ENCODE peak calls at places on chromosomes 1 and 21, in six cellular contexts. U is hepatocyte, K is cardiac muscle cell, J is IMR-90, I is pancreas, G is OCI-LY7. Y is an unnamed sample.

GRCh38 chr1:50426702-50427085 is 3.5 kb upstream of the DMRTA2 start:
- DNase-seq in U (no peak), K (no peak), J (no peak), I (no peak), G (no peak), Y (no peak)

GRCh38 chr1:197904126-197904787 is 1.8 kb downstream of the C1orf53 start:
- DNase-seq in U (no peak), K (no peak), J (no peak), I (no peak), G (no peak), Y (no peak)

GRCh38 chr1:57798499-57798898 is 374.6 kb upstream of the DAB1 start:
- DNase-seq in U (no peak), K (no peak), J (no peak), I (no peak), G (no peak), Y (no peak)

GRCh38 chr1:183106166-183106565 is 79.9 kb upstream of the LAMC2 start:
- DNase-seq in U (no peak), K (no peak), J (peak; percentile 73), I (no peak), G (no peak), Y (no peak)

GRCh38 chr1:69737527-69738176 is 169.9 kb downstream of the LRRC7 start:
- DNase-seq in U (peak; percentile 75), K (peak; percentile 89), J (peak; percentile 67), I (no peak), G (peak; percentile 61), Y (no peak)

GRCh38 chr1:92585831-92586230 is 99.1 kb upstream of the GFI1 start:
- DNase-seq in U (no peak), K (no peak), J (no peak), I (no peak), G (no peak), Y (no peak)

GRCh38 chr1:112818990-112819689 is 104.0 kb upstream of the PPM1J start:
- DNase-seq in U (peak; percentile 55), K (peak; percentile 91), J (peak; percentile 91), I (no peak), G (no peak), Y (no peak)

GRCh38 chr1:111735858-111736544 is 3.2 kb downstream of the INKA2 start:
- DNase-seq in U (no peak), K (no peak), J (peak; percentile 47), I (no peak), G (no peak), Y (no peak)

GRCh38 chr1:89826594-89826993 is 5.8 kb downstream of the LRRC8D start:
- DNase-seq in U (no peak), K (no peak), J (no peak), I (no peak), G (no peak), Y (no peak)

GRCh38 chr1:8903908-8904650 is 25.6 kb upstream of the ENO1 start:
- DNase-seq in U (peak; percentile 67), K (peak; percentile 96), J (peak; percentile 96), I (no peak), G (no peak), Y (peak; percentile 67)

DNA sequence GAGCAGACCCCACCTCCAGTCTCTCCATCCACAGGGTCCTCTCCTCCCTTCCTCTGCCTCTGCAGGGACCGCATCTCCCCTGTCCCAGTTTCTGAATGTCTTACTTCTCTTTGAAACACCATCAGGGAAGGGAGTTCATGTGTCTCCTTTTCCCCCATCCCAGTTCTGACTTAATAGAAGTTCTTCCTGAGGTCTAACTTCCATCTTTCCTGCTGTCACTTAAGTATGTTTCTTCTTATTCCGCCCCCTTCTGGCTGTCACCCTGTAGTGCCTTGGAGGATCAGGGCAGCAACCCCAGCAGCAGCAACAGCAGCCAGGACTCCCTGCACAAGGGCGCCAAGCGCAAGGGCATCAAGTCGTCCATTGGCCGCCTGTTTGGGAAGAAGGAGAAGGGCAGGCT is 29.3 kb downstream of the MYOG start:
- DNase-seq in U (no peak), K (no peak), J (no peak), I (no peak), G (no peak), Y (no peak)
- TF ChIP-seq CTCF in U (no peak), K (no peak), J (no peak), I (no peak), G (peak; percentile 47), Y (no peak)

GRCh38 chr1:143691971-143692529 is 279.7 kb downstream of the FAM72C start:
- DNase-seq in U (no peak), K (no peak), J (no peak), I (no peak), G (no peak), Y (no peak)
- H3K9me3 ChIP-seq in U (no peaks in the 10 kb centered on the region), K (no peaks in the 10 kb centered on the region), J (no peaks in the 10 kb centered on the region), I (no peaks in the 10 kb centered on the region), G (no peaks in the 10 kb centered on the region), Y (no peaks in the 10 kb centered on the region)

GRCh38 chr1:116403506-116404136 is 30.6 kb downstream of the ATP1A1 start:
- DNase-seq in U (no peak), K (no peak), J (no peak), I (no peak), G (no peak), Y (no peak)
- H3K36me3 ChIP-seq in U (no peaks in the 10 kb centered on the region), K (peaks cover 87% of the 10 kb centered on the region), J (peaks cover 69% of the 10 kb centered on the region), I (peaks cover 92% of the 10 kb centered on the region), G (peaks cover 98% of the 10 kb centered on the region), Y (no peaks in the 10 kb centered on the region)

GRCh38 chr1:86151427-86151826 is 5.1 kb downstream of the COL24A1 start:
- DNase-seq in U (no peak), K (peak; percentile 47), J (peak; percentile 82), I (no peak), G (no peak), Y (no peak)

GRCh38 chr1:86149591-86149990 is 7.0 kb downstream of the COL24A1 start:
- DNase-seq in U (no peak), K (no peak), J (no peak), I (no peak), G (no peak), Y (no peak)

GRCh38 chr1:86150553-86151055 is 6.0 kb downstream of the COL24A1 start:
- DNase-seq in U (no peak), K (peak; percentile 40), J (peak; percentile 53), I (no peak), G (no peak), Y (no peak)

DNA sequence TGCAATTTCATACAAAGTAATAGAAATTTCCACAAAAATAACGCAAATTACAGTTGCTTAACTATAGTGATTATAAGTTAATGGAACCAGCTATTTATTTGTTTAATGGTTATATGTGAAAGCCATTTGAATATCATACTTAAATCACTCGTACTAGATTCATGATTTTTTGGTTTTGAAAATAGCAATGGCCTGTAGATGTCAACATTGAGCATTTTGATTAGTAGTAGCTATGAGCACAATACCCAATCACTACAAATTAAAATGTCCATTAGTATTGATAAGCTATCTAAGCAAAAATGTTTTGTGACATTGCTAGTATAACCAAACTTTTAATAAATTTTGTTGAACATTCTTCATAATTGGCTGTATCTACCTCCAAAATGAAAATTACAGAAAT is 10.0 kb downstream of the COL24A1 start:
- DNase-seq in U (no peak), K (no peak), J (no peak), I (no peak), G (no peak), Y (no peak)
- TF ChIP-seq CTCF in U (no peak), K (peak; percentile 21), J (no peak), I (no peak), G (peak; percentile 56), Y (no peak)

GRCh38 chr1:180380259-180381183 is 121.9 kb downstream of the ACBD6 start:
- DNase-seq in U (no peak), K (no peak), J (no peak), I (no peak), G (no peak), Y (no peak)

GRCh38 chr1:180382326-180383115 is 119.9 kb downstream of the ACBD6 start:
- DNase-seq in U (no peak), K (peak; percentile 20), J (peak; percentile 3), I (no peak), G (no peak), Y (no peak)

GRCh38 chr1:180384606-180385005 is 117.8 kb downstream of the ACBD6 start:
- DNase-seq in U (no peak), K (no peak), J (no peak), I (no peak), G (no peak), Y (no peak)

GRCh38 chr1:180385144-180385543 is 117.2 kb downstream of the ACBD6 start:
- DNase-seq in U (no peak), K (no peak), J (no peak), I (no peak), G (no peak), Y (no peak)

GRCh38 chr1:180381184-180381580 is 121.2 kb downstream of the ACBD6 start:
- DNase-seq in U (no peak), K (no peak), J (no peak), I (no peak), G (no peak), Y (no peak)
- H3K9me3 ChIP-seq in U (peaks cover 37% of the 10 kb centered on the region), K (no peaks in the 10 kb centered on the region), J (peaks cover 22% of the 10 kb centered on the region), I (no peaks in the 10 kb centered on the region), G (peaks cover 47% of the 10 kb centered on the region), Y (peaks cover 33% of the 10 kb centered on the region)

DNA sequence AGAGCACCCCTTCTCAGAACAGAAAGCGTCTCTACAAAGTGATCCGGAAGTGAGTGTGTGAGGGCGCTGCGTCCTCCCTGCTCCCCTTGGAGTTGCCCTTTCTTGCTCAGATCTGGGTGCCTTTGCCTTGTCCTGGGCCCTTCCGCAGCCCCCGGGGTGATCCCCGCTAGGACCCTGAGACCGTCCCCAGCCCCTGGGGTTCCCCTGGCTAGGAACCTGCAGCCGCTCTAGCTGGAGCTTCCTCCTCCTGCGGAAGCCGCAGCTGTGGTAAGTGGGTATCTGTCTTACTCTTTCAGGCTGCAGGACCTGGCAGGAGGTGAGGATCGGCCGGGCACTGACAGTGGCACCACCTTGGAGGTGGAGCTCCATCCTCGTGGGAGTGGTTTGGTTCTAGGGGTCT is 11.2 kb downstream of the RRP1 start:
- DNase-seq in U (no peak), K (no peak), J (no peak), I (no peak), G (no peak), Y (no peak)
- H3K36me3 ChIP-seq in U (no peaks in the 10 kb centered on the region), K (peaks cover 26% of the 10 kb centered on the region), J (peaks cover 75% of the 10 kb centered on the region), I (peaks cover 42% of the 10 kb centered on the region), G (peaks cover 94% of the 10 kb centered on the region), Y (no peaks in the 10 kb centered on the region)

DNA sequence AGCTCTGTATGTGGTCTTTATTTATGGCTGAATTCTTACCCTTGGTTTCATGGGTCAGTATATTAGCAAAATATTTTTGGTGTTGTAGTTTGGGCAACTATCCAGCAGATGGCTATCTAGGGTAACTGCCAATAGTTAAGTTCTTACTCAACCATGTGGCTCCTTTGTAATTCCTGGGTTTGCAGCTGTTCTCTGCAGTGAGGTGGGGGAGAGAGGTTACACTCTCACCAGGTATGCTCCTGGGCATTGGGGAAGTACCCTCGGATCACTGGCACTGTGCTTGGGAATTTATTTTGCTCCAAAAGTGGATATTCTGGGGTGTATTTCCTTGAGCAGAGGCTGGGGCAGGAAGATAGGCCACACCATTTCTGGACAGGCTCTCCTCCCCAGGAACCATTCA is 436.7 kb upstream of the TMPRSS15 start:
- DNase-seq in U (peak; percentile 10), K (no peak), J (no peak), I (no peak), G (peak; percentile 47), Y (no peak)
- TF ChIP-seq CTCF in U (no peak), K (no peak), J (no peak), I (no peak), G (peak; percentile 78), Y (no peak)

GRCh38 chr1:4156241-4156640 is 256.2 kb upstream of the C1orf174 start:
- DNase-seq in U (no peak), K (no peak), J (no peak), I (no peak), G (no peak), Y (no peak)
- H3K9me3 ChIP-seq in U (no peaks in the 10 kb centered on the region), K (no peaks in the 10 kb centered on the region), J (peaks cover 48% of the 10 kb centered on the region), I (no peaks in the 10 kb centered on the region), G (no peaks in the 10 kb centered on the region), Y (no peaks in the 10 kb centered on the region)

GRCh38 chr1:169849346-169850022 is 44.2 kb downstream of the SCYL3 start:
- DNase-seq in U (no peak), K (no peak), J (no peak), I (no peak), G (no peak), Y (no peak)

GRCh38 chr1:169844941-169845608 is 48.6 kb downstream of the SCYL3 start:
- DNase-seq in U (no peak), K (no peak), J (peak; percentile 22), I (no peak), G (no peak), Y (no peak)
- H3K36me3 ChIP-seq in U (no peaks in the 10 kb centered on the region), K (peaks cover 24% of the 10 kb centered on the region), J (peaks cover 6% of the 10 kb centered on the region), I (peaks cover 7% of the 10 kb centered on the region), G (peaks cover 99% of the 10 kb centered on the region), Y (no peaks in the 10 kb centered on the region)

Y was measured in uterus.